ENCODE peak calls at places on chromosomes 7 and 10, in eight cellular contexts. I is GM20000; D is GM04503; E is GM12865; S is HFFc6; L is CD4-positive, alpha-beta memory T cell; Q is WERI-Rb-1; X is NCI-H446 treated with DMSO at 0.1 percent for 48 hours. O is an unnamed sample.
A peak's percentile ranks its signal among the peaks of the same experiment; 100 is the strongest.

GRCh38 chr10:119422685-119423509 is 119.6 kb downstream of the RGS10 start:
- DNase-seq in X (no peak), E (no peak), I (no peak), Q (no peak), S (no peak), D (no peak), L (no peak), O (no peak)

GRCh38 chr10:45444976-45445898 is 71.2 kb downstream of the ALOX5 start:
- DNase-seq in X (no peak), L (no peak), I (peak; percentile 8), Q (no peak), E (no peak), D (no peak), S (no peak), O (no peak)

GRCh38 chr7:66837007-66837406 is 84.0 kb upstream of the TMEM248 start:
- DNase-seq in D (no peak), X (no peak), E (peak; percentile 78), Q (peak; percentile 55), L (no peak), S (no peak), I (no peak), O (no peak)

GRCh38 chr7:42883950-42884349 is 27.9 kb downstream of the C7orf25 start:
- DNase-seq in D (no peak), X (no peak), S (no peak), E (peak; percentile 46), I (no peak), Q (no peak), L (no peak), O (no peak)

GRCh38 chr10:29409241-29410051 is 120.6 kb downstream of the LYZL1 start:
- DNase-seq in D (peak; percentile 24), X (peak; percentile 33), Q (no peak), I (peak; percentile 73), L (peak; percentile 32), E (peak; percentile 65), S (peak; percentile 67), O (peak; percentile 88)

GRCh38 chr10:127048630-127049029 is 143.4 kb downstream of the DOCK1 start:
- DNase-seq in I (no peak), Q (no peak), E (no peak), L (no peak), D (no peak), X (no peak), S (no peak), O (no peak)

GRCh38 chr10:101646369-101646768 is 48.6 kb downstream of the FBXW4 start:
- DNase-seq in I (no peak), Q (no peak), S (no peak), E (no peak), D (no peak), X (no peak), L (no peak), O (no peak)

GRCh38 chr7:142482899-142483658 is 225.2 kb upstream of the PRSS58 start:
- DNase-seq in X (no peak), E (peak; percentile 58), Q (peak; percentile 76), L (peak; percentile 53), D (no peak), I (peak; percentile 33), S (peak; percentile 36), O (peak; percentile 57)

GRCh38 chr10:6054884-6055283 is 7.3 kb downstream of the IL2RA start:
- DNase-seq in S (no peak), X (no peak), D (no peak), E (no peak), Q (no peak), I (no peak), L (no peak), O (no peak)